ENCODE peak calls at places on chromosomes 12 and 14, in seven cellular contexts. One of them, this sample, is unnamed.

GRCh38 chr14:49581209-49581960 is 4.8 kb downstream of the RPS29 start:
- DNase-seq in dorsolateral prefrontal cortex: no peak
- DNase-seq in endothelial cell: no peak
- DNase-seq in osteoblast: no peak
- DNase-seq in suprapubic skin: no peak
- DNase-seq in mucosa of descending colon: no peak
- DNase-seq in stomach: no peak
- DNase-seq in this sample: no peak

GRCh38 chr12:26389303-26389702 is 193.9 kb downstream of the SSPN start:
- DNase-seq in dorsolateral prefrontal cortex: no peak
- DNase-seq in endothelial cell: no peak
- DNase-seq in osteoblast: no peak
- DNase-seq in suprapubic skin: no peak
- DNase-seq in mucosa of descending colon: no peak
- DNase-seq in stomach: no peak
- DNase-seq in this sample: no peak

GRCh38 chr14:65846469-65846868 is 433.9 kb downstream of the FUT8 start:
- DNase-seq in dorsolateral prefrontal cortex: no peak
- DNase-seq in endothelial cell: no peak
- DNase-seq in osteoblast: no peak
- DNase-seq in suprapubic skin: no peak
- DNase-seq in mucosa of descending colon: no peak
- DNase-seq in stomach: no peak
- DNase-seq in this sample: no peak

GRCh38 chr12:47272412-47273190 is 192.8 kb upstream of the AMIGO2 start:
- DNase-seq in dorsolateral prefrontal cortex: no peak
- DNase-seq in endothelial cell: no peak
- DNase-seq in osteoblast: peak; percentile 64
- DNase-seq in suprapubic skin: no peak
- DNase-seq in mucosa of descending colon: no peak
- DNase-seq in stomach: no peak
- DNase-seq in this sample: no peak

GRCh38 chr12:79547735-79548347 is 142.9 kb downstream of the PAWR start:
- DNase-seq in dorsolateral prefrontal cortex: no peak
- DNase-seq in endothelial cell: peak; percentile 56
- DNase-seq in osteoblast: peak; percentile 80
- DNase-seq in suprapubic skin: no peak
- DNase-seq in mucosa of descending colon: no peak
- DNase-seq in stomach: no peak
- DNase-seq in this sample: peak; percentile 46

GRCh38 chr12:49693931-49694439 is 13.2 kb downstream of the FMNL3 start:
- DNase-seq in dorsolateral prefrontal cortex: no peak
- DNase-seq in endothelial cell: no peak
- DNase-seq in osteoblast: no peak
- DNase-seq in suprapubic skin: no peak
- DNase-seq in mucosa of descending colon: no peak
- DNase-seq in stomach: no peak
- DNase-seq in this sample: no peak

GRCh38 chr14:99995700-99996356 is 69.4 kb upstream of the EVL start:
- DNase-seq in dorsolateral prefrontal cortex: no peak
- DNase-seq in endothelial cell: peak; percentile 65
- DNase-seq in osteoblast: no peak
- DNase-seq in suprapubic skin: peak; percentile 70
- DNase-seq in mucosa of descending colon: no peak
- DNase-seq in stomach: peak; percentile 77
- DNase-seq in this sample: peak; percentile 49

GRCh38 chr14:49306152-49306751 is 279.9 kb downstream of the RPS29 start:
- DNase-seq in dorsolateral prefrontal cortex: no peak
- DNase-seq in endothelial cell: no peak
- DNase-seq in osteoblast: no peak
- DNase-seq in suprapubic skin: no peak
- DNase-seq in mucosa of descending colon: no peak
- DNase-seq in stomach: no peak
- DNase-seq in this sample: no peak

GRCh38 chr12:114789821-114790220 is 105.8 kb upstream of the TBX3 start:
- DNase-seq in dorsolateral prefrontal cortex: no peak
- DNase-seq in endothelial cell: no peak
- DNase-seq in osteoblast: no peak
- DNase-seq in suprapubic skin: no peak
- DNase-seq in mucosa of descending colon: no peak
- DNase-seq in stomach: no peak
- DNase-seq in this sample: no peak

GRCh38 chr14:28012629-28013415 is 753.8 kb upstream of the FOXG1 start:
- DNase-seq in dorsolateral prefrontal cortex: no peak
- DNase-seq in endothelial cell: no peak
- DNase-seq in osteoblast: no peak
- DNase-seq in suprapubic skin: no peak
- DNase-seq in mucosa of descending colon: no peak
- DNase-seq in stomach: no peak
- DNase-seq in this sample: no peak

GRCh38 chr12:56990648-56991318 is 15.6 kb downstream of the ZBTB39 start:
- DNase-seq in dorsolateral prefrontal cortex: no peak
- DNase-seq in endothelial cell: no peak
- DNase-seq in osteoblast: no peak
- DNase-seq in suprapubic skin: no peak
- DNase-seq in mucosa of descending colon: no peak
- DNase-seq in stomach: no peak
- DNase-seq in this sample: no peak

GRCh38 chr12:53990311-53991076 is 5.5 kb downstream of the HOXC10 start:
- DNase-seq in dorsolateral prefrontal cortex: no peak
- DNase-seq in endothelial cell: no peak
- DNase-seq in osteoblast: no peak
- DNase-seq in suprapubic skin: no peak
- DNase-seq in mucosa of descending colon: no peak
- DNase-seq in stomach: no peak
- DNase-seq in this sample: no peak

GRCh38 chr14:101627913-101628257 is 66.6 kb downstream of the DIO3 start:
- DNase-seq in dorsolateral prefrontal cortex: no peak
- DNase-seq in endothelial cell: no peak
- DNase-seq in osteoblast: no peak
- DNase-seq in suprapubic skin: no peak
- DNase-seq in mucosa of descending colon: no peak
- DNase-seq in stomach: peak; percentile 25
- DNase-seq in this sample: no peak

GRCh38 chr14:102277874-102278630 is 26.9 kb downstream of the MOK start:
- DNase-seq in dorsolateral prefrontal cortex: no peak
- DNase-seq in endothelial cell: no peak
- DNase-seq in osteoblast: no peak
- DNase-seq in suprapubic skin: no peak
- DNase-seq in mucosa of descending colon: no peak
- DNase-seq in stomach: no peak
- DNase-seq in this sample: no peak

GRCh38 chr12:19575307-19576243 is 136.3 kb downstream of the AEBP2 start:
- DNase-seq in dorsolateral prefrontal cortex: no peak
- DNase-seq in endothelial cell: peak; percentile 15
- DNase-seq in osteoblast: peak; percentile 50
- DNase-seq in suprapubic skin: peak; percentile 75
- DNase-seq in mucosa of descending colon: no peak
- DNase-seq in stomach: peak; percentile 39
- DNase-seq in this sample: no peak

GRCh38 chr12:114420553-114420952 is 14.6 kb upstream of the TBX5 start:
- DNase-seq in dorsolateral prefrontal cortex: no peak
- DNase-seq in endothelial cell: no peak
- DNase-seq in osteoblast: no peak
- DNase-seq in suprapubic skin: no peak
- DNase-seq in mucosa of descending colon: no peak
- DNase-seq in stomach: no peak
- DNase-seq in this sample: no peak

GRCh38 chr14:45085004-45085403 is 1.1 kb downstream of the PRPF39 start:
- DNase-seq in dorsolateral prefrontal cortex: no peak
- DNase-seq in endothelial cell: no peak
- DNase-seq in osteoblast: no peak
- DNase-seq in suprapubic skin: no peak
- DNase-seq in mucosa of descending colon: no peak
- DNase-seq in stomach: no peak
- DNase-seq in this sample: no peak

GRCh38 chr12:47820631-47821345 is 1.1 kb upstream of the HDAC7 start:
- DNase-seq in dorsolateral prefrontal cortex: peak; percentile 63
- DNase-seq in endothelial cell: peak; percentile 57
- DNase-seq in osteoblast: peak; percentile 100
- DNase-seq in suprapubic skin: peak; percentile 93
- DNase-seq in mucosa of descending colon: peak; percentile 74
- DNase-seq in stomach: peak; percentile 72
- DNase-seq in this sample: peak; percentile 82

GRCh38 chr12:102966200-102966941 is 8.9 kb downstream of the ASCL1 start:
- DNase-seq in dorsolateral prefrontal cortex: no peak
- DNase-seq in endothelial cell: no peak
- DNase-seq in osteoblast: no peak
- DNase-seq in suprapubic skin: no peak
- DNase-seq in mucosa of descending colon: no peak
- DNase-seq in stomach: no peak
- DNase-seq in this sample: no peak

GRCh38 chr14:73662439-73663056 is 17.8 kb downstream of the DNAL1 start:
- DNase-seq in dorsolateral prefrontal cortex: no peak
- DNase-seq in endothelial cell: no peak
- DNase-seq in osteoblast: no peak
- DNase-seq in suprapubic skin: peak; percentile 64
- DNase-seq in mucosa of descending colon: no peak
- DNase-seq in stomach: no peak
- DNase-seq in this sample: no peak

GRCh38 chr14:101707285-101707842 is 54.1 kb upstream of the PPP2R5C start:
- DNase-seq in dorsolateral prefrontal cortex: no peak
- DNase-seq in endothelial cell: peak; percentile 59
- DNase-seq in osteoblast: peak; percentile 97
- DNase-seq in suprapubic skin: no peak
- DNase-seq in mucosa of descending colon: no peak
- DNase-seq in stomach: no peak
- DNase-seq in this sample: peak; percentile 51

GRCh38 chr12:76909290-76909689 is 30.5 kb upstream of the CSRP2 start:
- DNase-seq in dorsolateral prefrontal cortex: no peak
- DNase-seq in endothelial cell: no peak
- DNase-seq in osteoblast: no peak
- DNase-seq in suprapubic skin: no peak
- DNase-seq in mucosa of descending colon: no peak
- DNase-seq in stomach: no peak
- DNase-seq in this sample: peak; percentile 15

GRCh38 chr12:48199784-48200198 is 3.3 kb downstream of the OR10AD1 start:
- DNase-seq in dorsolateral prefrontal cortex: no peak
- DNase-seq in endothelial cell: no peak
- DNase-seq in osteoblast: no peak
- DNase-seq in suprapubic skin: no peak
- DNase-seq in mucosa of descending colon: no peak
- DNase-seq in stomach: no peak
- DNase-seq in this sample: no peak

GRCh38 chr14:101383737-101384338 is 177.5 kb upstream of the DIO3 start:
- DNase-seq in dorsolateral prefrontal cortex: no peak
- DNase-seq in endothelial cell: no peak
- DNase-seq in osteoblast: no peak
- DNase-seq in suprapubic skin: no peak
- DNase-seq in mucosa of descending colon: no peak
- DNase-seq in stomach: no peak
- DNase-seq in this sample: no peak

GRCh38 chr12:45794422-45794821 is 64.9 kb downstream of the ARID2 start:
- DNase-seq in dorsolateral prefrontal cortex: no peak
- DNase-seq in endothelial cell: no peak
- DNase-seq in osteoblast: no peak
- DNase-seq in suprapubic skin: no peak
- DNase-seq in mucosa of descending colon: no peak
- DNase-seq in stomach: no peak
- DNase-seq in this sample: no peak

GRCh38 chr14:95173518-95173917 is 16.2 kb upstream of the DICER1 start:
- DNase-seq in dorsolateral prefrontal cortex: no peak
- DNase-seq in endothelial cell: no peak
- DNase-seq in osteoblast: no peak
- DNase-seq in suprapubic skin: no peak
- DNase-seq in mucosa of descending colon: no peak
- DNase-seq in stomach: no peak
- DNase-seq in this sample: no peak

GRCh38 chr14:95174184-95174804 is 17.0 kb upstream of the DICER1 start:
- DNase-seq in dorsolateral prefrontal cortex: no peak
- DNase-seq in endothelial cell: no peak
- DNase-seq in osteoblast: no peak
- DNase-seq in suprapubic skin: no peak
- DNase-seq in mucosa of descending colon: no peak
- DNase-seq in stomach: no peak
- DNase-seq in this sample: no peak
- TF ChIP-seq CTCF in dorsolateral prefrontal cortex: peak; percentile 35
- TF ChIP-seq CTCF in endothelial cell: no peak
- TF ChIP-seq CTCF in osteoblast: peak; percentile 36
- TF ChIP-seq CTCF in suprapubic skin: no peak
- TF ChIP-seq CTCF in mucosa of descending colon: no peak
- TF ChIP-seq CTCF in stomach: no peak
- TF ChIP-seq CTCF in this sample: no peak

DNA sequence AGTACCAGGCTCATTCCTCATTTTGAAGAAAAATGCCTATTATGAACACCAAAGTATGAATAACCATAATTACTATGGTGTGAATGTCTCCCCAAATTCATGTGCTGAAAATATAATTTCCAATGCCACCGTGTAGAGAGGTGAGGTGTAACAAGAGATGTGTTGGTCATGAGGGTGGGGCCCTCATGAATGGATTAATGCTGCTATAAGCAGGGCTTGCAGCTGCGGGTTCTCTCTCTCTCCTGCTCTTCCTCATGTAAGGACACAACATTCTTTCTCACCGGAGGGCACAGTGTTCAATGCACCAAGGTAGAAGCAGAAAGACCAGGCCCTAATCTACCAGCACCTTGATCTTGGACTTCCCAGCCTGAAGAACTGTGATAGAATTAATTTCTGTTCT is 70.0 kb downstream of the TMTC1 start:
- DNase-seq in dorsolateral prefrontal cortex: no peak
- DNase-seq in endothelial cell: no peak
- DNase-seq in osteoblast: no peak
- DNase-seq in suprapubic skin: no peak
- DNase-seq in mucosa of descending colon: no peak
- DNase-seq in stomach: no peak
- DNase-seq in this sample: no peak
- TF ChIP-seq CTCF in dorsolateral prefrontal cortex: no peak
- TF ChIP-seq CTCF in endothelial cell: no peak
- TF ChIP-seq CTCF in osteoblast: no peak
- TF ChIP-seq CTCF in suprapubic skin: no peak
- TF ChIP-seq CTCF in mucosa of descending colon: no peak
- TF ChIP-seq CTCF in stomach: no peak
- TF ChIP-seq CTCF in this sample: no peak

GRCh38 chr14:68523994-68524725 is 268.7 kb downstream of the ZFP36L1 start:
- DNase-seq in dorsolateral prefrontal cortex: no peak
- DNase-seq in endothelial cell: no peak
- DNase-seq in osteoblast: no peak
- DNase-seq in suprapubic skin: no peak
- DNase-seq in mucosa of descending colon: no peak
- DNase-seq in stomach: no peak
- DNase-seq in this sample: no peak
- TF ChIP-seq CTCF in dorsolateral prefrontal cortex: no peak
- TF ChIP-seq CTCF in endothelial cell: no peak
- TF ChIP-seq CTCF in osteoblast: peak; percentile 65
- TF ChIP-seq CTCF in suprapubic skin: peak; percentile 38
- TF ChIP-seq CTCF in mucosa of descending colon: no peak
- TF ChIP-seq CTCF in stomach: no peak
- TF ChIP-seq CTCF in this sample: no peak

DNA sequence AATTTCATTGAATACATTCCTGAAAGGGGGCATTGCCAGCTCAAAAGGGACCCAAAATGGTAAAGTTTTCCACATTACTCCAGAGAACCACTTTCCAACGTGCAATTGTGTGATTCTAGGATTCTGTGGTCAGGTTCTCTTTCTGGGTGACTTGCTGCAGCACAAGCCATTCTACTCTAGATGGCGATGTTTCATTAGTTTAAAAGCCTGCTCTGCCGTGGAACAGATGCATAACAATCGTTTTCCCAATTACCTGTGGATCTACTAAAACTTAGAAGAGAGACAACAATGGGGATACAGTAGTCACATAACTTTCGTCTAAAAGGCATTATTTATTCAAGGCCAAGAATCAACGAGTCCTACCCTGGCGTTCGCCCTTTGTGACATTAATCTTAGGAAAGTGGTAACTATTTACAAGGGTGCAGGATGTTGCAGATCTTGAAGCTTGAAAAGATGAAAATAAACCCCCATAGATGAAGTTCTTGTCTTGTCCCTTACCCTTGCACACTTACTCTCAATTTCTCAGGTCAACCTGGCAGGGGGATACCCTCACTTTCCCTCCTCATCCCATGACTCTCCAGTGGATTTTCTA is 400.9 kb downstream of the SNAPC1 start:
- DNase-seq in dorsolateral prefrontal cortex: no peak
- DNase-seq in endothelial cell: peak; percentile 26
- DNase-seq in osteoblast: peak; percentile 57
- DNase-seq in suprapubic skin: no peak
- DNase-seq in mucosa of descending colon: no peak
- DNase-seq in stomach: no peak
- DNase-seq in this sample: peak; percentile 28
- TF ChIP-seq CTCF in dorsolateral prefrontal cortex: peak; percentile 77
- TF ChIP-seq CTCF in endothelial cell: peak; percentile 57
- TF ChIP-seq CTCF in osteoblast: peak; percentile 81
- TF ChIP-seq CTCF in suprapubic skin: peak; percentile 12
- TF ChIP-seq CTCF in mucosa of descending colon: no peak
- TF ChIP-seq CTCF in stomach: peak; percentile 52
- TF ChIP-seq CTCF in this sample: peak; percentile 81

This sample was measured in nephron progenitor cell.